ENCODE peak calls at places on chromosomes 3 and 15, in four cellular contexts. Q, B, M and S are unnamed samples.

GRCh38 chr3:10669490-10670048 is 146.5 kb upstream of the SLC6A11 start:
- DNase-seq in Q (no peak), B (no peak), M (no peak), S (no peak)

GRCh38 chr3:38549082-38549481 is 52.9 kb downstream of the EXOG start:
- DNase-seq in Q (no peak), B (peak; percentile 10), M (no peak), S (peak; percentile 2)

GRCh38 chr3:197847866-197848401 is 56.9 kb downstream of the LRCH3 start:
- DNase-seq in Q (no peak), B (no peak), M (no peak), S (peak; percentile 18)

GRCh38 chr3:127455541-127456450 is 134.7 kb downstream of the TPRA1 start:
- DNase-seq in Q (no peak), B (peak; percentile 74), M (peak; percentile 71), S (peak; percentile 66)

GRCh38 chr3:57518276-57518914 is 25.7 kb downstream of the DNAH12 start:
- DNase-seq in Q (no peak), B (no peak), M (no peak), S (no peak)

GRCh38 chr3:194086251-194087075 is 49.5 kb upstream of the HES1 start:
- DNase-seq in Q (no peak), B (no peak), M (no peak), S (no peak)

GRCh38 chr3:36868614-36869436 is 76.0 kb downstream of the TRANK1 start:
- DNase-seq in Q (no peak), B (peak; percentile 62), M (peak; percentile 40), S (peak; percentile 37)

GRCh38 chr3:178982138-178982537 is 89.5 kb downstream of the ZMAT3 start:
- DNase-seq in Q (no peak), B (no peak), M (no peak), S (no peak)

GRCh38 chr15:43518073-43518761 is 809 bp downstream of the MAP1A start:
- DNase-seq in Q (no peak), B (no peak), M (no peak), S (no peak)

GRCh38 chr3:14127516-14128161 is 2.8 kb downstream of the TMEM43 start:
- DNase-seq in Q (no peak), B (no peak), M (no peak), S (no peak)

GRCh38 chr15:81043568-81044301 is 43.0 kb downstream of the TLNRD1 start:
- DNase-seq in Q (no peak), B (no peak), M (no peak), S (no peak)

GRCh38 chr3:147049305-147049704 is 357.0 kb downstream of the ZIC4 start:
- DNase-seq in Q (no peak), B (no peak), M (no peak), S (no peak)

GRCh38 chr3:2921903-2922302 is 188.3 kb downstream of the IL5RA start:
- DNase-seq in Q (no peak), B (no peak), M (no peak), S (no peak)

GRCh38 chr3:53256704-53257055 is 858 bp upstream of the TKT start:
- DNase-seq in Q (no peak), B (no peak), M (no peak), S (no peak)

GRCh38 chr3:53254810-53255359 is 937 bp downstream of the TKT start:
- DNase-seq in Q (no peak), B (peak; percentile 75), M (peak; percentile 94), S (peak; percentile 86)

GRCh38 chr3:53254190-53254809 is 1.5 kb downstream of the TKT start:
- DNase-seq in Q (no peak), B (peak; percentile 59), M (no peak), S (no peak)

GRCh38 chr3:53255775-53256703 is at the start of gene TKT:
- DNase-seq in Q (peak; percentile 95), B (peak; percentile 85), M (peak; percentile 89), S (peak; percentile 90)

GRCh38 chr3:53255360-53255774 is 455 bp downstream of the TKT start:
- DNase-seq in Q (no peak), B (no peak), M (peak; percentile 48), S (peak; percentile 37)
- TF ChIP-seq POLR2A in Q (no peak), B (no peak), M (no peak), S (no peak)

DNA sequence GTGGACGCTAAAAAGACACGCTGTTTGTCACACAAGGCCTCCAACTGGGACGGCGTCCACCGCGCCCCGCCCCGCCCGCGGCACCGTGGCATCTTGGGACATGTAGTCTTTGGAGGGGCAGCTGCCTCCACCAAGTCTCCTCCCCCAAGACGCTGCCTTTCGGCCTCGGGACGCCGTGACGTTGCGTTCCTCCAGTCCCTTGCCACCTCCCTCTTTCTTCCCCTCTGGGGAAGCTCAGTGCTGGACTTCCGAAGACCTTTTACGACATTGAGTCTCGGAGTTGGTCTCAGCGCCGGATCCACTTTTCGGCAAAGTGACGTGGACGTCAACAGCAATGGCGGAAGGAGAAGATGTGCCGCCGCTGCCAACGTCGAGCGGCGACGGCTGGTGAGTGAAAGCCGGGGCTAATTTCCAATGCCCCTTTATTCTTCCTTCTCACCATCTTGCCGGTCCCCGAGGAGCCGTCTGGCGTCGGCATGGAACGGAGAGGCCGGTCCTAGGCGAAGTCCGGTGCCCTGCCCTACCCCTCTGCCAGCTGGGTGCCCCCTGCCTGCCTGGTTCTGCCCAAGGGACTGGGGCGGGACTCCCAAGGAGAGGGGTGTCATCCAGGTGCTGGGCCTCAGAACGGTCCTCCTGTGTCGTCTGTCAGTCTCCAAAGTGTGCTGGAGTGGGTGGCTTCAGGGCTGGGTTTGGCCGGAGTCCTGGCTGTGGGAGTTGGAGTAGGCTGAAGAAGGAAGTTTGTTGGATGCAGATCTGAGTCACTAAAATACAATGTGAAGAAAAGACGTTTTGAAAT is at the start of gene TBC1D23:
- DNase-seq in Q (peak; percentile 99), B (peak; percentile 99), M (peak; percentile 97), S (peak; percentile 98)
- TF ChIP-seq POLR2A in Q (peak; percentile 83), B (peak; percentile 99), M (peak; percentile 97), S (peak; percentile 97)

DNA sequence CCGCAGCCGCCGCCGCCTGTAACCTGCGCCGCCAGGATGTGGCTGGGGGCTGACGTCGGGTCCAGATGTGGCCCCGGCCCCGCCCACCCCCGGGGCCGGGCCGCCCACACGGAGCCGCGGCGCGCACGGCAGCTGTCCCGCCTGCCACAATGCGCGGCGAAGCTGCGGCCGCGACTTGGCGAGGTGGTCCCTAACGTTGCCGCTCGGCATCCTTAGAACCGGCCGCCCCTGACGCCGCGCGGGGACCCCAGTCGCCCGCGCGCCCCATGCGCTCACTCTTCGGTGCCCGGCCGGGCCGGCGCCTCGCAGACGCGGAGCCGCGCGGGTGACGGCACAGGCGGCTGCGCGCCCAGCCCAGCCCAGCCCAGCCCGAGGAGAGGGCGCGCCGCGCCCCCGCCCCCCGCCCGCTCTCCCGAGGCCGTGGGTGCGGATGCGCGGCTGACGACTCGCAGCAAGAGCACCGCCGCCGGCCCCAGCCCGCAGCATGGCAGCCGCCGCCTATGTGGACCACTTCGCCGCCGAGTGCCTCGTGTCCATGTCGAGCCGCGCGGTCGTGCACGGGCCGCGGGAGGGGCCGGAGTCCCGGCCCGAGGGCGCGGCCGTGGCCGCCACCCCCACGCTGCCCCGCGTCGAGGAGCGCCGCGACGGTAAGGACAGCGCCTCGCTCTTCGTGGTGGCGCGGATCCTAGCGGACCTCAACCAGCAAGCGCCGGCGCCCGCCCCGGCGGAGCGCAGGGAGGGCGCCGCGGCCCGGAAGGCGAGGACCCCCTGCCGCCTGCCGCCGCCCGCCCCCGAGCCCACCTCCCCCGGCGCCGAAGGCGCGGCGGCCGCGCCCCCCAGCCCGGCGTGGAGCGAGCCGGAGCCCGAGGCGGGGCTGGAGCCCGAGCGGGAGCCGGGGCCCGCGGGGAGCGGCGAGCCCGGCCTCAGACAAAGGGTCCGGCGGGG is at the start of gene KLF13:
- DNase-seq in Q (no peak), B (no peak), M (peak; percentile 75), S (peak; percentile 76)
- TF ChIP-seq POLR2A in Q (peak; percentile 68), B (peak; percentile 0), M (no peak), S (no peak)

DNA sequence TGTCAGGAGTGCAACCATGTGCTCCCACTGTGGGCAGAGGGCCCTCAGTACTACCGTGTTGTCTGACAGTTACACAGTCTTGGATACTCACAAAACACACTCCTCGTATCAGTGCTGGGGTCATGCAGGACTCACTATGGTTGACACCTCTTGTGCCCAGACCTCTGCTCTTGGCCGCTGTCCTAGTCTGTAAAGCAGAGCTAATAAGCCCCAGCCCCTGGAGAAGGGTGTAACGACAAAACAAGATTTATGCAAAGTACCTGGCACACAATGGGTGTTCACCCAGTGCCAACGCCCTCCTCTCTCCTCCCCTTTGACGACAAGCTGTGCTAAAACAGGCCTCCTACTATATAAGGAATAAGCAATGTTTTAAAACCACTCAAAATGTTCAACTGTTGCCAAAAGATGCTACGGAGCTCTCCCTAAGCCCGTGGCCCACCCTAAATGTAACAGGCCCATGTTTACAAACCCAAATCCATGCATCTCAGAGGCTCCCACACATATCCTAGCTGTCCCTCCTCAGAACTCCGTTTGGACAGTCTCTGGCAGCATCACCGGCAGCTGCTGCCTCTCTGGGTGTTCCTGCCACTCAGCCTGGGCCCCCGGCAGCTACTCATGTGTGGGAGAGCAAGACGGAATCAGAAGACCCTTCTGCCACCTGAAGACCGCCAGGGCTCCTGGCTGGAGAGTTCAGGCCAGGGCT is 65.8 kb downstream of the MRPL46 start:
- DNase-seq in Q (peak; percentile 92), B (no peak), M (no peak), S (no peak)
- TF ChIP-seq POLR2A in Q (no peak), B (no peak), M (no peak), S (no peak)

DNA sequence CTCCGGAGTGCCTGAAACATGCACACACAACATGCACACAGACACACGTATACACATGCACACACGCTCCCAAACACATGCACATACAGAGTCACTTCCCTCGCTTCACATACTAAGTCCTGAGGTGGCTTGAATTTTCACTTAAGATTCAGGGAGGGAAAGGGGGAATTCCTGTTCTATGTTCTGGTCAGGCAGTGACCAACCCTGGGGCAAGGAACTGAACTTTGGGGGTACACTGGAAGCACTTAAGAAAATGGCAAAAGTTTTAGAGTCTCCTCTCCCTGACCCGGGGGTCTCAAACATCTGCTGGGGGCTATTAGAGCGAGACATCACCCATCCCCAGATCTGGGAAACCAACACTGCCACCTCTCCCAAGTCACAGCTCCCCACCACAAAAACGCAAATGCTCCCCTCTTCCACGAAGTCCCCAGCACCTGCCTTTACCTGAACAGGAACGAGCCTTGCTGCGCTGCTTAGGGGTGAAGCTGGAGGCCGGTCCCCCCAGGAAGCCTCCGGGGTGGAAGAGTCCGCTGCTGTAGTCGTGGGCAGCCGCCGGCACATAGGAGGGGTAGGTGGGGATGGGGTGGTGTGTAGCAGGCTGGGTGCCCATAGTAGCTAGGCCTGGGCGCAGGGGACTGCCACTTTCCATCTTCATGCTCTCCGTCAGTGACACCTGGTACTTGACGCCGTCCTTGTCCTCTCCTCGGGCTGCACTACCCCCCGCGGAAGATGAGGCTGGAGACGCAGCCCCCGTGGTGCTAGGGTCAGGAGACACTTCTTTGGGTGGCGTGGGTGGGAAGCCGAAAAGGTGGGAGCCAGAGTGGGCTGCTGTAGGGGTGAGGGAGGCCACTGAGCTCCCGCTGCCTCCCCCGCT is 7.5 kb downstream of the GATA2 start:
- DNase-seq in Q (no peak), B (no peak), M (no peak), S (no peak)
- TF ChIP-seq POLR2A in Q (no peak), B (no peak), M (no peak), S (no peak)

GRCh38 chr3:41426485-41426884 is 227.2 kb downstream of the CTNNB1 start:
- DNase-seq in Q (no peak), B (no peak), M (no peak), S (no peak)

GRCh38 chr3:41434781-41435180 is 235.5 kb downstream of the CTNNB1 start:
- DNase-seq in Q (no peak), B (no peak), M (no peak), S (no peak)

GRCh38 chr3:41431386-41431785 is 232.1 kb downstream of the CTNNB1 start:
- DNase-seq in Q (no peak), B (no peak), M (no peak), S (no peak)

GRCh38 chr3:41430886-41431285 is 231.6 kb downstream of the CTNNB1 start:
- DNase-seq in Q (no peak), B (no peak), M (no peak), S (no peak)
- TF ChIP-seq POLR2A in Q (no peak), B (no peak), M (no peak), S (no peak)

GRCh38 chr15:59656935-59657634 is at the start of gene GTF2A2:
- DNase-seq in Q (peak; percentile 98), B (peak; percentile 95), M (peak; percentile 93), S (peak; percentile 97)
- TF ChIP-seq POLR2A in Q (peak; percentile 45), B (peak; percentile 88), M (peak; percentile 79), S (peak; percentile 81)